ENCODE peak calls at places on chromosomes 13 and 19, in four cellular contexts. L, Q, B and J are unnamed samples.

GRCh38 chr19:45922281-45922680 is 7.7 kb upstream of the NANOS2 start:
- DNase-seq in L (peak; percentile 25), Q (no peak), B (no peak), J (peak; percentile 34)

GRCh38 chr13:64675256-64675892 is 2554.8 kb downstream of the PCDH9 start:
- DNase-seq in L (no peak), Q (no peak), B (no peak), J (peak; percentile 32)

GRCh38 chr13:45778897-45779296 is 72.7 kb downstream of the SIAH3 start:
- DNase-seq in L (no peak), Q (no peak), B (no peak), J (no peak)

GRCh38 chr13:95924389-95924994 is 128.7 kb downstream of the UGGT2 start:
- DNase-seq in L (no peak), Q (no peak), B (no peak), J (peak; percentile 41)

GRCh38 chr19:11361037-11361770 is 6.0 kb downstream of the PLPPR2 start:
- DNase-seq in L (no peak), Q (no peak), B (peak; percentile 92), J (no peak)

GRCh38 chr19:53504903-53505302 is 33.0 kb upstream of the ZNF331 start:
- DNase-seq in L (no peak), Q (no peak), B (no peak), J (peak; percentile 38)

GRCh38 chr13:73059460-73060250 is 850 bp downstream of the KLF5 start:
- DNase-seq in L (no peak), Q (no peak), B (peak; percentile 34), J (peak; percentile 52)

GRCh38 chr19:5001547-5002131 is 32.7 kb downstream of the KDM4B start:
- DNase-seq in L (no peak), Q (no peak), B (peak; percentile 71), J (peak; percentile 58)

GRCh38 chr19:41443813-41444455 is 978 bp downstream of the ERICH4 start:
- DNase-seq in L (no peak), Q (no peak), B (peak; percentile 13), J (no peak)

GRCh38 chr19:40119380-40119779 is 28.6 kb upstream of the ZNF780A start:
- DNase-seq in L (no peak), Q (no peak), B (no peak), J (peak; percentile 88)

GRCh38 chr13:49307365-49307764 is 59.6 kb downstream of the CDADC1 start:
- DNase-seq in L (no peak), Q (no peak), B (no peak), J (no peak)

GRCh38 chr19:8304841-8305621 is 3.1 kb downstream of the CD320 start:
- DNase-seq in L (no peak), Q (no peak), B (peak; percentile 93), J (no peak)

GRCh38 chr13:23050126-23050525 is 130.7 kb upstream of the SGCG start:
- DNase-seq in L (no peak), Q (no peak), B (no peak), J (no peak)

GRCh38 chr13:112072531-112073244 is 5.7 kb downstream of the SOX1 start:
- DNase-seq in L (no peak), Q (no peak), B (no peak), J (no peak)

GRCh38 chr19:14632286-14632685 is 42.4 kb downstream of the ADGRE3 start:
- DNase-seq in L (no peak), Q (peak; percentile 40), B (peak; percentile 86), J (peak; percentile 32)

GRCh38 chr19:3067549-3067948 is 5.3 kb upstream of the TLE5 start:
- DNase-seq in L (no peak), Q (no peak), B (no peak), J (no peak)

GRCh38 chr13:30429721-30430694 is 7.7 kb downstream of the UBE2L5 start:
- DNase-seq in L (no peak), Q (peak; percentile 59), B (peak; percentile 14), J (no peak)

GRCh38 chr13:62142048-62142447 is 726.4 kb upstream of the PCDH20 start:
- DNase-seq in L (no peak), Q (no peak), B (no peak), J (no peak)

GRCh38 chr13:35140321-35140720 is 198.3 kb downstream of the NBEA start:
- DNase-seq in L (no peak), Q (no peak), B (no peak), J (no peak)

GRCh38 chr13:66659291-66660012 is 570.7 kb downstream of the PCDH9 start:
- DNase-seq in L (no peak), Q (no peak), B (no peak), J (no peak)

GRCh38 chr13:39133781-39134180 is 95.5 kb downstream of the NHLRC3 start:
- DNase-seq in L (no peak), Q (no peak), B (no peak), J (no peak)

GRCh38 chr19:55579766-55580621 is 654 bp downstream of the ZNF579 start:
- DNase-seq in L (no peak), Q (no peak), B (peak; percentile 49), J (peak; percentile 16)

GRCh38 chr19:38634757-38635482 is 12.5 kb upstream of the ACTN4 start:
- DNase-seq in L (no peak), Q (peak; percentile 32), B (peak; percentile 76), J (no peak)

GRCh38 chr19:794989-795658 is 2.1 kb upstream of the PTBP1 start:
- DNase-seq in L (no peak), Q (no peak), B (no peak), J (no peak)

GRCh38 chr13:52084971-52085370 is 43.9 kb downstream of the NEK5 start:
- DNase-seq in L (no peak), Q (no peak), B (no peak), J (no peak)
- TF ChIP-seq BRCA1 in L (no peak), Q (no peak), B (no peak), J (no peak)

GRCh38 chr19:6556043-6556449 is 25.2 kb downstream of the TNFSF9 start:
- DNase-seq in L (no peak), Q (no peak), B (no peak), J (no peak)

GRCh38 chr19:6551091-6551490 is 20.3 kb downstream of the TNFSF9 start:
- DNase-seq in L (no peak), Q (no peak), B (no peak), J (no peak)

GRCh38 chr19:6556480-6556879 is 25.7 kb downstream of the TNFSF9 start:
- DNase-seq in L (no peak), Q (peak; percentile 71), B (no peak), J (no peak)

DNA sequence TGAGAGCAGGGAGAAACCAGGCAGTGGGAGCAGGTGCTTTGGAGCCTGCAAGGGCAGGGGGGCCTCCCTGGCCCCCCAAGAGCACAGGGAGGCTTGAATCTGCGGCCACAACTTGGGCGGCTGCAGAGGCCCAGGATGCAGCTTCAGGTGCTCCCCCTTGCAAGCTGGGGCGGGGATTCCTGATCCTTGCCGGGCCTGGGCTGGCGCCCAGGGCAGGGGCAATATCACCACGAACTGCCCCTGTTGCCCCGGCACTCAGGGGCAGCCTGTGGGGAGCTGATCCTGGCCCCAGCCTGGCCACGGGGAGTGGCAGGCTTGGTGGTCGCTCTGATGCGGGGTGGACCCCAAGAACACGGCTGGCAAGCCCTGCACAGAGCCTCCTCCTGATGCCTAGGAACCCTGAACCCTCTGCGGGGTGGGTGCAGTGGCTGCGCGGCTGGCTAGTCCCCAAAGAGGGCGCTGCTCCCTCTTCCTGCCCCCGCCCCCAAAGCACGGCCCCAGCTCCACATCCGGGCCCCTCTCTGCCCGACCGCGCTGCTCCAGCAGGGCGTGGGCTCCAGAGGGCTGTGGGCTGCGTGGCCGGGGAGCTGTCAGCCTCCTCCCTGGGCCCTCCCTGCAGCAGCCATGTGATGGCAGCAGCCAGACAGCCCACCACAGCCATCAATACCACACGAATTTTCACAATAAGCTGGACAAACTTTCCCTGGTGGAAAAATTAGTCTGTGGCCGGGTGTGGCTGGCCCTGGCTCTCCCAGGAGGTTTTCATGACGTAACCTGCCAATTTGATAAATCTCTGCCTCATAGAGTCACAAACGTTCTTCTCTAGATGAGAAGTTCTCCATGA is 21.0 kb downstream of the TNFSF9 start:
- DNase-seq in L (no peak), Q (no peak), B (peak; percentile 85), J (peak; percentile 45)
- TF ChIP-seq BRCA1 in L (no peak), Q (no peak), B (no peak), J (no peak)

GRCh38 chr13:92221916-92222315 is 823.5 kb downstream of the GPC5 start:
- DNase-seq in L (no peak), Q (no peak), B (no peak), J (no peak)
- TF ChIP-seq BRCA1 in L (no peak), Q (no peak), B (no peak), J (no peak)

DNA sequence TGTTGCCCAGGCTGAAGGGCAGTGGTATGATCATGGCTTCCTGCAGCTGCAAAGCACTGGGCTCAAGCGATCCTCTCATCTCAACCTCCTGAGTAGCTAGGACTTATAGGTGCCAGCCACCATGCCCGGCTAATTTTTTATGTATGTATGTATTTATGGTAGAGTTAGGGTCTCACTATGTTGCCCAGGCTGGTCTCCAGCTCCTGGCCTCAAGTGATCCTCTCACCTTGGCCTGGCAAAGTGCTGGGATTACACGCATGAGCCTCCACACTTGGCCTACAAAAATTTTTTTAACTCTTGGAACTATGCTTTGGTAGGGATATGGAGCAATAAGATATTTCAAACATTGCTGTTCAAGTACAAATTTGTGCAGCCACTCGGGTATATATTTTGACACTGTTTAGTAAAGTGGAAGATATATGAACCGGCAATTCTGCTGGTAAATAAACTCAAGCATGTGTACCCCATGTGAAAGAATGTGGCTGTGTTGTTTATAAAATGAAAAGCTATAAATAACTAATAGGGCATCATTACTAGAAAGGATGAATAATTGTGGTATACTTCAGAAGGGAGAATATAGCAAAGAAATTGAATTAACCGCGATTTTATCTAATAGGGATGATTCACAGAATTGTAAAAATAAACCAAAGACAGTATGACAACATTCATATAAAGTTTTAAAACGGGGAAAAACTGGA is 1.1 kb downstream of the ZNF566 start:
- DNase-seq in L (no peak), Q (no peak), B (no peak), J (no peak)
- TF ChIP-seq BRCA1 in L (no peak), Q (no peak), B (no peak), J (no peak)

GRCh38 chr13:43546821-43547220 is 240.0 kb downstream of the ENOX1 start:
- DNase-seq in L (no peak), Q (no peak), B (no peak), J (no peak)

GRCh38 chr13:43543331-43543730 is 243.4 kb downstream of the ENOX1 start:
- DNase-seq in L (no peak), Q (no peak), B (no peak), J (no peak)

GRCh38 chr13:43545317-43545874 is 241.4 kb downstream of the ENOX1 start:
- DNase-seq in L (no peak), Q (no peak), B (no peak), J (no peak)

GRCh38 chr13:43544011-43544410 is 242.8 kb downstream of the ENOX1 start:
- DNase-seq in L (no peak), Q (no peak), B (no peak), J (no peak)

GRCh38 chr13:43546260-43546659 is 240.5 kb downstream of the ENOX1 start:
- DNase-seq in L (no peak), Q (no peak), B (no peak), J (no peak)
- TF ChIP-seq BRCA1 in L (no peak), Q (no peak), B (no peak), J (no peak)

GRCh38 chr13:43005460-43006236 is 13.6 kb upstream of the EPSTI1 start:
- DNase-seq in L (no peak), Q (no peak), B (no peak), J (peak; percentile 50)
- TF ChIP-seq BRCA1 in L (no peak), Q (no peak), B (no peak), J (no peak)